ENCODE peak calls at places on chromosomes 6 and 20, in four cellular contexts. C is heart right ventricle, S is right lobe of liver, L is left ventricle myocardium inferior. A is an unnamed sample.

GRCh38 chr6:79833264-79833663 is 114.1 kb downstream of the ELOVL4 start:
- DNase-seq in C (no peak), S (no peak), L (no peak), A (no peak)

GRCh38 chr20:889110-889509 is 27.0 kb downstream of the ANGPT4 start:
- DNase-seq in C (no peak), S (no peak), L (no peak), A (no peak)

GRCh38 chr20:21509597-21510331 is 4.1 kb downstream of the NKX2-2 start:
- DNase-seq in C (no peak), S (no peak), L (no peak), A (no peak)

GRCh38 chr6:112286756-112287155 is 32.4 kb upstream of the LAMA4 start:
- DNase-seq in C (no peak), S (no peak), L (no peak), A (no peak)

GRCh38 chr6:35091353-35092083 is 49.6 kb downstream of the TCP11 start:
- DNase-seq in C (no peak), S (no peak), L (no peak), A (no peak)

GRCh38 chr20:4656491-4656890 is 65.2 kb upstream of the PRND start:
- DNase-seq in C (no peak), S (no peak), L (no peak), A (no peak)

GRCh38 chr6:107731422-107732319 is 92.4 kb downstream of the SCML4 start:
- DNase-seq in C (no peak), S (no peak), L (no peak), A (no peak)

GRCh38 chr6:133184798-133185380 is 56.3 kb upstream of the EYA4 start:
- DNase-seq in C (no peak), S (no peak), L (no peak), A (no peak)

GRCh38 chr6:30740993-30741784 is 1.3 kb downstream of the FLOT1 start:
- DNase-seq in C (no peak), S (no peak), L (no peak), A (no peak)

GRCh38 chr6:130460934-130461333 is 95.1 kb downstream of the TMEM200A start:
- DNase-seq in C (no peak), S (no peak), L (no peak), A (no peak)

GRCh38 chr20:25290646-25291431 is 43.0 kb downstream of the PYGB start:
- DNase-seq in C (no peak), S (peak; percentile 52), L (peak; percentile 14), A (no peak)

GRCh38 chr6:3654898-3655297 is 96.6 kb downstream of the PXDC1 start:
- DNase-seq in C (no peak), S (no peak), L (no peak), A (no peak)

GRCh38 chr20:17295151-17295726 is 68.4 kb downstream of the PCSK2 start:
- DNase-seq in C (no peak), S (no peak), L (no peak), A (no peak)

GRCh38 chr6:30327232-30327746 is 562 bp downstream of the TRIM39 start:
- DNase-seq in C (no peak), S (no peak), L (no peak), A (no peak)

GRCh38 chr20:39853050-39853449 is 836.0 kb downstream of the MAFB start:
- DNase-seq in C (no peak), S (no peak), L (no peak), A (no peak)

GRCh38 chr6:2222275-2222842 is 23.0 kb downstream of the GMDS start:
- DNase-seq in C (no peak), S (no peak), L (no peak), A (no peak)

GRCh38 chr20:31664696-31665354 is 27.1 kb downstream of the COX4I2 start:
- DNase-seq in C (no peak), S (peak; percentile 66), L (no peak), A (no peak)

GRCh38 chr20:31663838-31664695 is 26.4 kb downstream of the COX4I2 start:
- DNase-seq in C (no peak), S (peak; percentile 86), L (no peak), A (no peak)

GRCh38 chr20:31665753-31666152 is 28.0 kb downstream of the COX4I2 start:
- DNase-seq in C (no peak), S (no peak), L (no peak), A (no peak)

GRCh38 chr20:31667315-31668285 is 29.9 kb downstream of the COX4I2 start:
- DNase-seq in C (no peak), S (no peak), L (no peak), A (no peak)

DNA sequence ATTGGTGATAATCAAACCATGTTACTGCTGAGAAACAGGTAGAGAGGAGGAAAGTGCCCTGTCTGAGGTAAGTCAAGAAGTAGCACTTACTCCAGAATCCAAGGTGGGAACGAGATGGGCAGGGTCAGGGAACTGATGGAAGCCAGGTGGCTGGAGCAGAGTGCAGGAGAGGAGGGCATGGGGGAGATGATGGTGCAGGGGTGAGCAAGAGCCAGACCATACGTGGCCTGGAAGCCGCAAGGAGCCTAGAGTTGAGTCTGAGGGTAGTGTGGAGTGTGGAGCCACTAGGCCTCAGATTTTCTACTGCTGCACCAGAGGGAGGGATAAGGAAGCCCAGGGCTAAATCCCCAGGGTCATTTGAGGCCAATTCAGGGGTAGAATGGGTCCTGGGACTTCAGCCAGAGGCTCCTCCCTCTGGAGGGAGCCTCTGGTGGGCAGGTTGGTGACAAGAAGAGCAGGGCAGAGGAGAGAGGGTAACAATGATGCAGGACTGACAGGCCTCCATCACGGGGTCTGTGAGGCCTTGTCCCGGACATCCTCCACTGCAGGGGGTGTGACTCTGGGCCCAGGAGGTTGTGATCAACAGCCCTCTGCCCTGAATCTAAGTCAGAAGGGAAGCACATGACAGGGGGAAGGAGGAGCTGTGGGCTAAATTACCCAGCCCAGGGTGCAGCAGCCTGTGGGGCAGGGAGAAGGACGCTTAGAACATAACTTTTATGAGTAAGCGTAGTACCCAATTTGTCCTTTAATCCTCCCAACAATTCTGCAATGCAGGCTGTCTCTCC is 28.7 kb downstream of the COX4I2 start:
- DNase-seq in C (peak; percentile 65), S (peak; percentile 73), L (peak; percentile 50), A (no peak)
- H3K27ac ChIP-seq in C (peak overlapping the region; percentile 90), S (peak overlapping the region; percentile 73), L (peak overlapping the region; percentile 95), A (peak overlapping the region; percentile 94)

DNA sequence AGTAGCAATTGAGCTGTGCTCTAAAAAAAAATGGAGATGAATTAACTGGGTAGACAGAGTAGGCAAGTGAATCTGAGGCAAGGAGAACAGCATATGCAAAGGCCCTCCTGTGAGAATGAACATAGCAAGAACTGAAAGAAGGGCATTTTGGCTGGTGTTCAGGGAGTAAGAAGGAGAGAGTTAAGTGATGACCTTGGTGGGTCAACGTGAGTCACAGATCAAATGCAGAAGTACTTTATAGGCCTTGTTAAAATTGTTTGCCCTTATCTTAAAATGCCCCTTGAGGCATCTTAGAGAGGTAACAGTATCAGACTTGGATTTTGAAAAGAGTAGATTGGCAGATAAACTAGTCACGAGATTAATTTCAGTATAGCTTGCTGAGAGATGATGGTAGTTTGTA is 24.5 kb downstream of the NDUFAF5 start:
- DNase-seq in C (no peak), S (no peak), L (no peak), A (no peak)
- H3K36me3 ChIP-seq in C (peaks cover 76% of the 10 kb centered on the region), S (peaks cover 59% of the 10 kb centered on the region), L (peaks cover 96% of the 10 kb centered on the region), A (peaks cover 81% of the 10 kb centered on the region)

GRCh38 chr20:46761566-46761965 is 52.1 kb downstream of the SLC2A10 start:
- DNase-seq in C (no peak), S (no peak), L (no peak), A (no peak)

GRCh38 chr20:46757754-46758678 is 48.6 kb downstream of the SLC2A10 start:
- DNase-seq in C (peak; percentile 35), S (no peak), L (peak; percentile 30), A (no peak)

GRCh38 chr20:46756419-46756818 is 47.0 kb downstream of the SLC2A10 start:
- DNase-seq in C (no peak), S (no peak), L (no peak), A (no peak)

GRCh38 chr20:46757135-46757534 is 47.7 kb downstream of the SLC2A10 start:
- DNase-seq in C (no peak), S (no peak), L (no peak), A (no peak)

GRCh38 chr20:46758929-46759669 is 49.6 kb downstream of the SLC2A10 start:
- DNase-seq in C (no peak), S (no peak), L (no peak), A (no peak)
- TF ChIP-seq CTCF in C (no peak), S (no peak), L (no peak), A (no peak)

GRCh38 chr20:50169329-50169823 is 15.9 kb upstream of the PEDS1 start:
- DNase-seq in C (peak; percentile 82), S (peak; percentile 71), L (peak; percentile 81), A (peak; percentile 94)

GRCh38 chr20:50163570-50164317 is 10.2 kb upstream of the PEDS1 start:
- DNase-seq in C (no peak), S (no peak), L (peak; percentile 59), A (peak; percentile 65)

GRCh38 chr20:50170549-50171220 is 17.2 kb upstream of the PEDS1 start:
- DNase-seq in C (no peak), S (no peak), L (no peak), A (no peak)

DNA sequence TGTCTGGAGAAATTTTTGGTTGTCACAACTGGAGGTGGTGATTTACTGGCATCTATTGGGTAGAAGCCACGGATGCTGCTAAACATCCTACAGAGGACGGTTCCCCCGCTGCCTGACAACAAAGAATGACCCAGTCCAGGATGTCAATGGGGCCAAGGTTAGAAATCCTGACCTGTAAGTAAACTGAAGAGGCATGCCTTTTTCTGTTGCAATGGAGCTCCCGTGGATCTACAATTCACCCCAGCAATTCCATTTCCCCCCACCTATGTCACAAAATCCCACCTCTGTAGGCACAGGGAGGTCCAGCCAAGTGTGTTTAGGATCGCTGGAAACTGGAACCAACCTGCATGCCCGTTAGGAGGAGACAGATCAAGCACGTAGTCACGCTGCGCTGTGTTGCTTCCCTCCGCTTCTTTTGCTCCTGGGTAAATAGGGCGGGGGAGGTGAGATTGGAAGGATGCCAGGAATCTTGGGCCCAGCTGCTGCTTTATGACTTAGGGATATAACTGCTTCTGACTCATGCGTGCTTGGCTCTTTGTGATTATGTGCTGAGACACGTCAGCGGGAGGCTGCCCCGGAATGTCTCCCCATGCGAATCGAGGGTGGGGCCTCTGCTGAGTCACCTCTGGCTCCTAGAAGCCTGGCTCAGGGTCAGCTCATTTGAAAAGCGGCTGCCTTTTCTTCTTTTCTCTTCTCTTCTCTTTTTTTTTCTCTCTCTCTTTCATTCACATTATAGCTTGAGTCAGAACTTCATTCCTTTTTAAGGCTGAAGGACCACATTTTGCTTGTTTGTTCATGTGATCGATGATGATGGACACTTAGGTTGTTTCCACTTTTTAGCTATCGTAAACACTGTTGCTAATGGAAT is 12.4 kb upstream of the PEDS1 start:
- DNase-seq in C (peak; percentile 98), S (peak; percentile 96), L (peak; percentile 96), A (peak; percentile 100)
- H3K27ac ChIP-seq in C (peak overlapping the region; percentile 88), S (peak overlapping the region; percentile 89), L (peak overlapping the region; percentile 97), A (peak overlapping the region; percentile 91)

GRCh38 chr20:50056408-50056926 is 56.5 kb downstream of the UBE2V1 start:
- DNase-seq in C (no peak), S (no peak), L (no peak), A (no peak)
- H3K36me3 ChIP-seq in C (no peaks in the 10 kb centered on the region), S (no peaks in the 10 kb centered on the region), L (no peaks in the 10 kb centered on the region), A (no peaks in the 10 kb centered on the region)

A was measured in right atrium auricular region.